ENCODE peak calls at places on chromosomes 4 and X, in five cellular contexts. T, L, R, F and W are unnamed samples.

GRCh38 chr4:159048166-159048886 is 54.6 kb upstream of the RAPGEF2 start:
- DNase-seq in T (peak), L (peak), R (peak), F (no peak), W (peak)

GRCh38 chr4:186669159-186669720 is 54.4 kb downstream of the FAT1 start:
- DNase-seq in T (peak), L (peak), R (no peak), F (no peak), W (peak)

GRCh38 chr4:129043523-129043922 is 49.8 kb downstream of the SCLT1 start:
- DNase-seq in T (peak), L (peak), R (no peak), F (no peak), W (no peak)

GRCh38 chr4:169293343-169294176 is 22.8 kb upstream of the SH3RF1 start:
- DNase-seq in T (no peak), L (no peak), R (no peak), F (peak), W (no peak)

GRCh38 chr4:38574559-38575333 is 89.3 kb upstream of the KLF3 start:
- DNase-seq in T (no peak), L (no peak), R (no peak), F (no peak), W (no peak)

GRCh38 chrX:146186540-146186939 is 368.9 kb downstream of the SLITRK2 start:
- DNase-seq in T (no peak), L (no peak), R (no peak), F (no peak), W (no peak)

GRCh38 chr4:27360651-27361347 is 500.2 kb downstream of the STIM2 start:
- DNase-seq in T (no peak), L (peak), R (no peak), F (no peak), W (peak)

GRCh38 chr4:8308856-8309771 is 39.6 kb downstream of the HTRA3 start:
- DNase-seq in T (no peak), L (no peak), R (peak), F (no peak), W (no peak)

GRCh38 chrX:149074429-149074828 is 430.7 kb downstream of the IDS start:
- DNase-seq in T (no peak), L (peak), R (peak), F (no peak), W (no peak)

GRCh38 chrX:15366507-15367352 is 17.5 kb downstream of the VEGFD start:
- DNase-seq in T (no peak), L (no peak), R (no peak), F (peak), W (no peak)

GRCh38 chrX:16487620-16488380 is 162.2 kb upstream of the S100G start:
- DNase-seq in T (no peak), L (peak), R (no peak), F (no peak), W (no peak)

GRCh38 chr4:104283303-104283702 is 211.4 kb downstream of the CXXC4 start:
- DNase-seq in T (no peak), L (no peak), R (no peak), F (no peak), W (no peak)

GRCh38 chrX:126550816-126551215 is 1.8 kb downstream of the DCAF12L1 start:
- DNase-seq in T (no peak), L (no peak), R (no peak), F (no peak), W (no peak)

GRCh38 chrX:126551306-126551705 is 1.3 kb downstream of the DCAF12L1 start:
- DNase-seq in T (no peak), L (no peak), R (no peak), F (no peak), W (no peak)

GRCh38 chrX:126551725-126552312 is 795 bp downstream of the DCAF12L1 start:
- DNase-seq in T (no peak), L (no peak), R (no peak), F (no peak), W (no peak)

GRCh38 chrX:126557151-126557550 is 4.5 kb upstream of the DCAF12L1 start:
- DNase-seq in T (no peak), L (no peak), R (no peak), F (no peak), W (no peak)

GRCh38 chrX:126552313-126553022 is at the start of gene DCAF12L1:
- DNase-seq in T (no peak), L (no peak), R (no peak), F (no peak), W (no peak)
- H3K4me3 ChIP-seq in T (no peak), L (no peak), R (no peak), F (no peak), W (no peak)

GRCh38 chr4:137531951-137532868 is at the start of gene PCDH18:
- DNase-seq in T (no peak), L (peak), R (peak), F (no peak), W (peak)
- H3K4me3 ChIP-seq in T (peak), L (peak), R (peak), F (no peak), W (peak)

GRCh38 chr4:13415068-13415785 is 68.9 kb downstream of the RAB28 start:
- DNase-seq in T (no peak), L (no peak), R (no peak), F (no peak), W (no peak)
- H3K4me3 ChIP-seq in T (no peak), L (no peak), R (no peak), F (no peak), W (no peak)

GRCh38 chr4:151031831-151032605 is 16.9 kb upstream of the LRBA start:
- DNase-seq in T (peak), L (peak), R (no peak), F (no peak), W (no peak)
- H3K4me3 ChIP-seq in T (no peak), L (no peak), R (no peak), F (no peak), W (no peak)

DNA sequence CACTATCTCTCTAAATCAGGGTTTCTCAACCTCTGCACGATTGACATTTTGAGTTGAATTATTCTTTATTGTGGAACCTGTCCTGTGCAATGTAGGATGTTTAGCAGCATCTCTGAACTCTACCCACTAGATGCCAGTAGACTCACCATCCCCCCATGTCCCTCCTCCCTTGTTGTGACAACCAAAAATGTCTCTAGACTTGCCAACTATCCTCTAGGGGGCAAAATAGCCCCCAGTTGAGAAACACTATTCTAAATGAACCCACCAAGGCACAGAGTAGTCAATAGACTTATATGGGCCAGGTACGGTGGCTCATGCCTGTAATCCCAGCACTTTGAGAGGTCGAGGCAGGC is 49.1 kb upstream of the GAB1 start:
- DNase-seq in T (no peak), L (no peak), R (no peak), F (no peak), W (no peak)
- H3K4me3 ChIP-seq in T (no peak), L (no peak), R (no peak), F (no peak), W (no peak)

GRCh38 chr4:119861731-119862130 is 204.9 kb downstream of the MAD2L1 start:
- DNase-seq in T (no peak), L (no peak), R (no peak), F (no peak), W (no peak)

GRCh38 chr4:119865789-119866188 is 200.9 kb downstream of the MAD2L1 start:
- DNase-seq in T (no peak), L (no peak), R (no peak), F (no peak), W (no peak)

GRCh38 chr4:119870868-119871267 is 195.8 kb downstream of the MAD2L1 start:
- DNase-seq in T (no peak), L (no peak), R (no peak), F (no peak), W (no peak)

GRCh38 chr4:119865389-119865788 is 201.3 kb downstream of the MAD2L1 start:
- DNase-seq in T (no peak), L (no peak), R (no peak), F (no peak), W (no peak)
- H3K4me3 ChIP-seq in T (no peak), L (no peak), R (no peak), F (no peak), W (no peak)

GRCh38 chr4:122830392-122831095 is 3.9 kb downstream of the FGF2 start:
- DNase-seq in T (no peak), L (no peak), R (no peak), F (no peak), W (no peak)

GRCh38 chr4:122832732-122833131 is 6.1 kb downstream of the FGF2 start:
- DNase-seq in T (no peak), L (no peak), R (no peak), F (no peak), W (no peak)

GRCh38 chr4:122833999-122834398 is 7.4 kb downstream of the FGF2 start:
- DNase-seq in T (no peak), L (no peak), R (no peak), F (no peak), W (no peak)

GRCh38 chr4:122827899-122828601 is 1.4 kb downstream of the FGF2 start:
- DNase-seq in T (peak), L (peak), R (no peak), F (no peak), W (peak)

DNA sequence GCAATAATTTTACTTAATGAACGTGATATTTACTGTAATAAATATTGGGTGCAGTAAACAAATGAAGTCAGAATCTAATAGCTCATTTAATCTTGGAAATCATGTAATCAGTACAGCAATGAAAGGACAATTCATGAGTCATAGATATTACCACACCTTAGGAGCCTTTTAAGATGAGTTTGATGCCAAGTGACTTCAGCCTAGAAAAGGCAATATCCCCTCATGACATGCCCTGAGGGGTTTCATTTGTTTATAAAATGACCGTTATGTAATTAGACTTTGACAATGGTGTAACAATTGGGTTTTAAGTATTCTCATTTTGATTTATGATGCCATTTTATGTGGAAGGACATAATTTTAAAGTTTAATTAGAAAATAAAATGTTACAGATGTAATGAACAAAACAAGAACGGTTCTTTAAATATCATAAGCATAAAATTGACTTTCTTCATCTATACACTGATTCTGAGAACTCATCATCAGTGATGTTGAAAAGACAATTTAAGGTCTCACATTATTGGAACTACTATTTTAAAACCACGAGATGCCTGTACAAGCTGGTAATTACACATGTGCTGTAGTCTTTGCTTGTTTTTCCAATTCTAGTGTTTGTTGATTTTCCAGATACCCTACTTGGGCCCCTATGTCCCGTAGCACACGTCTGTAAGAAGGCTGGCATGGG is 5.0 kb downstream of the FGF2 start:
- DNase-seq in T (no peak), L (peak), R (no peak), F (no peak), W (no peak)
- H3K4me3 ChIP-seq in T (no peak), L (no peak), R (no peak), F (no peak), W (no peak)

GRCh38 chrX:133307637-133308485 is 89.7 kb upstream of the TFDP3 start:
- DNase-seq in T (no peak), L (no peak), R (no peak), F (no peak), W (no peak)
- H3K4me3 ChIP-seq in T (no peak), L (no peak), R (no peak), F (no peak), W (no peak)